ENCODE peak calls at places on chromosomes 3 and 15, in nine cellular contexts. G is HCT116, R is A549, N is sigmoid colon, L is adrenal gland, S is heart left ventricle, W is prostate gland, M is spleen, X is gastrocnemius medialis. F is an unnamed sample.

GRCh38 chr3:158742861-158743260 is 10.6 kb upstream of the RARRES1 start:
- DNase-seq in G (no peak), R (no peak), N (no peak), L (no peak), S (no peak), W (no peak), M (no peak), X (no peak), F (no peak)

GRCh38 chr3:67033091-67033490 is 35.0 kb downstream of the KBTBD8 start:
- DNase-seq in G (no peak), R (no peak), N (no peak), L (no peak), S (no peak), W (no peak), M (no peak), X (no peak), F (no peak)

GRCh38 chr3:188491276-188491687 is 337.3 kb downstream of the LPP start:
- DNase-seq in G (no peak), R (no peak), N (no peak), L (peak; percentile 34), S (no peak), W (no peak), M (no peak), X (no peak), F (no peak)

GRCh38 chr3:43923101-43923979 is 232.6 kb downstream of the ABHD5 start:
- DNase-seq in G (no peak), R (no peak), N (no peak), L (no peak), S (no peak), W (no peak), M (no peak), X (no peak), F (peak; percentile 85)

GRCh38 chr3:62142280-62142679 is 231.1 kb downstream of the FEZF2 start:
- DNase-seq in G (no peak), R (no peak), N (no peak), L (no peak), S (no peak), W (no peak), M (no peak), X (no peak), F (no peak)

GRCh38 chr3:195767792-195768191 is 43.9 kb downstream of the MUC4 start:
- DNase-seq in G (no peak), R (no peak), N (peak; percentile 24), L (no peak), S (no peak), W (no peak), M (peak; percentile 42), X (no peak), F (no peak)

GRCh38 chr3:42123012-42123581 is 31.9 kb downstream of the TRAK1 start:
- DNase-seq in G (no peak), R (no peak), N (peak; percentile 60), L (no peak), S (no peak), W (peak; percentile 60), M (peak; percentile 86), X (no peak), F (no peak)

GRCh38 chr3:43418601-43419272 is 132.4 kb downstream of the SNRK start:
- DNase-seq in G (no peak), R (no peak), N (no peak), L (no peak), S (no peak), W (no peak), M (no peak), X (no peak), F (no peak)

GRCh38 chr3:148878073-148878472 is 13.0 kb downstream of the CPA3 start:
- DNase-seq in G (no peak), R (no peak), N (no peak), L (no peak), S (no peak), W (no peak), M (no peak), X (no peak), F (no peak)

GRCh38 chr15:72116680-72117447 is 1.1 kb downstream of the MYO9A start:
- DNase-seq in G (no peak), R (peak; percentile 34), N (peak; percentile 75), L (peak; percentile 45), S (no peak), W (peak; percentile 26), M (no peak), X (peak; percentile 61), F (no peak)

GRCh38 chr15:72117448-72117697 is 577 bp downstream of the MYO9A start:
- DNase-seq in G (peak; percentile 40), R (peak; percentile 87), N (peak; percentile 92), L (no peak), S (peak; percentile 90), W (peak; percentile 70), M (no peak), X (peak; percentile 80), F (peak; percentile 93)

GRCh38 chr15:72113347-72114031 is 4.5 kb downstream of the MYO9A start:
- DNase-seq in G (no peak), R (no peak), N (no peak), L (no peak), S (no peak), W (no peak), M (no peak), X (no peak), F (no peak)

GRCh38 chr15:72117698-72118399 is at the start of gene MYO9A:
- DNase-seq in G (peak; percentile 97), R (peak; percentile 99), N (peak; percentile 98), L (peak; percentile 98), S (peak; percentile 99), W (peak; percentile 98), M (peak; percentile 99), X (peak; percentile 97), F (peak; percentile 100)

DNA sequence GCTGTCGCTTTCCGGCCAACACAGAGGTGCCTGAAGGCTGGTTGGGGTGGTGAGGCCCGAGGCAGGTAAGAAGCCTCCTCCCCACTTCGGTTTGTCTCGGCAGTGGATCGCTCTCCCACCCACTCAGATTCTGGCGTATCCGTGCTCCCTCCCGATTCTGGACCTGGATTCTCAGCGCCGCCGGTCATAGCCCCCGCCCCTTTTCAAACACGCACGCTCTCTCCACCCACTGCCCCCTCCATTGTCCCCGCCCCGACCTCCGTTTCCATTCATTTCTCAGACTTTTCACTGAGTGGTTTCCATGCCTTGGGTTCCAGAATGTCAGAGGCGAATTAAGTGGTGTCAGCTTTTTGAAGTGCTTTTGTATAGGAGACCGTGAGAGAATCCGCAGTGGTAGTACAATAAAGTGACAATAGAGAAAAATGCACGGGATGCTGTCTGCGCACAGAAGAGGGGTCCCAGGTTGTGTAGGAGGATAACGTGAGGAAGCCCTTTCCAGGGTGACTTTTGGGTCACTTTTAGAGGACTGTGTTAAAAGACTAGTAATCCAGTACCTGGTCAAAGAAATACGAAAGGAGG is at the start of gene SENP8:
- DNase-seq in G (no peak), R (no peak), N (no peak), L (no peak), S (no peak), W (no peak), M (no peak), X (no peak), F (peak; percentile 97)
- TF ChIP-seq POLR2A in G (peak; percentile 83), R (peak; percentile 95), N (no peak), L (no peak), S (no peak), W (no peak), M (no peak), X (no peak), F (no peak)

DNA sequence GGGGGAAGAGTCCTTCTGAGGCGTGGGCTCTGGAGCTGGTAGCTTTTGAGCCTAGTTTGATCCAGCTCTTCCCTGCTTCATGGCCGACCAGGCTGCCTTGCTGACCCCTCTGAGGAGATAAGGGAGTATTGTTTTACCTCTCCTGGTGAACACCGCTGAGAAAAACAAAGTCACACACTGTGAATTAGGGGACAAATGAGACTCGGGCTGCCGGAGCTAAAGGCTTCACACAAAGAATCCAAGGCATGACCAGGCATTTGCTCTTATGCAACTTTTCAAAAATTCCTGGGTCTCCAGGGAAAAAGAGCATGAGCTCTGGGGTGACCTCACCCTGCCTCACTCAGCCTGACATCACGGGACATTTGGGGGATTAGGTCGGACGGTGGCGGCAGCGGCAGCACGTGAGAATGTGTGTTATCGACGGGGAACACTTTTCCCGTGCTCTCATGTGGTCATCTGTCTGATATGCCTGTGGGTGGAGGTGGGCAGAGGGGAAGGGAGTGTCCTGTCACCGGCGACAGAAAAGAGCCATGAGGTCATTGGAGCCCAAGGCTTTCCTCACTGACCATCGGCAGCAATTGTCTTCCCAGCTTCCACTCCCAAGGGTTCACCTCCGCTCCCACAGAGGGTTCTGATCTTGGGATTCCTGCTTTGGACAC is 61.0 kb downstream of the TMEM44 start:
- DNase-seq in G (no peak), R (peak; percentile 46), N (peak; percentile 77), L (no peak), S (peak; percentile 72), W (no peak), M (no peak), X (peak; percentile 71), F (no peak)
- TF ChIP-seq POLR2A in G (no peak), R (no peak), N (no peak), L (no peak), S (peak; percentile 36), W (no peak), M (no peak), X (peak; percentile 34), F (no peak)

GRCh38 chr15:39508536-39508935 is 72.3 kb upstream of the THBS1 start:
- DNase-seq in G (no peak), R (no peak), N (no peak), L (no peak), S (no peak), W (no peak), M (no peak), X (no peak), F (peak; percentile 70)

GRCh38 chr15:39503526-39503925 is 77.4 kb upstream of the THBS1 start:
- DNase-seq in G (no peak), R (no peak), N (no peak), L (no peak), S (no peak), W (no peak), M (no peak), X (no peak), F (peak; percentile 87)

GRCh38 chr15:39502616-39503195 is 78.2 kb upstream of the THBS1 start:
- DNase-seq in G (no peak), R (no peak), N (no peak), L (no peak), S (no peak), W (no peak), M (no peak), X (no peak), F (no peak)

GRCh38 chr15:39504812-39505211 is 76.1 kb upstream of the THBS1 start:
- DNase-seq in G (no peak), R (peak; percentile 5), N (no peak), L (no peak), S (no peak), W (no peak), M (no peak), X (no peak), F (peak; percentile 42)

DNA sequence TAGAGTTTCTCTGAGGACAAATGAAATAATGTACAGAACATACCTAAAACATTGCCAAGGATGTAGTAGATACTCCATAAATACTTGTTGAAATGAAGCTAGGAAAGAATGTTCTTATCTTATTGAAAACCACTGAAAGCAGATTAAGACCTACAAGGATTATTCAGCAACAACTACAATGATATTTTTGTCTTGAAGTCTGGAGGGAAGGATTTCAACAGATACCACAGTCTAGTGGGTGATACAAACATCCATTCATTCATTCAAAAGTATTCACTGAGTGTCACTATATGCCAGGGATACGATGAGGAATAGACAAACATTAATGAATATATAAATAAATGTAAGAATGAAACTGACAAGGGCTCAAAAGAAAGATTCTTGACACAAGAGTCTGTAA is 74.7 kb upstream of the THBS1 start:
- DNase-seq in G (no peak), R (no peak), N (no peak), L (no peak), S (no peak), W (no peak), M (no peak), X (no peak), F (no peak)
- TF ChIP-seq POLR2A in G (no peak), R (no peak), N (no peak), L (no peak), S (no peak), W (no peak), M (no peak), X (no peak), F (no peak)

GRCh38 chr15:68793776-68794175 is 26.9 kb downstream of the ANP32A start:
- DNase-seq in G (no peak), R (no peak), N (no peak), L (no peak), S (no peak), W (no peak), M (no peak), X (no peak), F (no peak)
- TF ChIP-seq POLR2A in G (no peak), R (no peak), N (no peak), L (no peak), S (no peak), W (no peak), M (no peak), X (no peak), F (no peak)